ENCODE peak calls at places on chromosomes 3 and 15, in four cellular contexts. C, V, E and N are unnamed samples.

GRCh38 chr3:186361246-186361611 is 805 bp downstream of the DGKG start:
- DNase-seq in E (no peak), C (no peak), V (no peak), N (no peak)

GRCh38 chr3:63685340-63685739 is 32.9 kb downstream of the SNTN start:
- DNase-seq in V (no peak), E (no peak), C (no peak), N (no peak)

GRCh38 chr15:85004551-85004950 is 22.9 kb downstream of the PDE8A start:
- DNase-seq in E (no peak), V (no peak), C (no peak), N (no peak)

GRCh38 chr3:103791786-103792515 is 1357.1 kb downstream of the ZPLD1 start:
- DNase-seq in C (no peak), V (no peak), E (no peak), N (no peak)

GRCh38 chr15:88834211-88834812 is 31.1 kb downstream of the ACAN start:
- DNase-seq in V (peak), C (no peak), E (no peak), N (no peak)

GRCh38 chr15:84910928-84911623 is 26.6 kb downstream of the SLC28A1 start:
- DNase-seq in V (no peak), C (no peak), E (no peak), N (no peak)

GRCh38 chr15:73770049-73770448 is 16.9 kb upstream of the INSYN1 start:
- DNase-seq in E (no peak), C (no peak), V (no peak), N (no peak)

GRCh38 chr15:68154923-68155559 is 50.1 kb downstream of the CALML4 start:
- DNase-seq in C (no peak), E (no peak), V (peak), N (peak)

GRCh38 chr15:101025116-101025885 is 106.1 kb downstream of the LRRK1 start:
- DNase-seq in E (no peak), C (no peak), V (no peak), N (peak)

GRCh38 chr15:64681424-64682024 is 93.9 kb downstream of the RBPMS2 start:
- DNase-seq in E (peak), V (peak), C (no peak), N (no peak)
- TF ChIP-seq POLR2A in E (no peak), V (no peak), C (no peak), N (no peak)

GRCh38 chr15:82919231-82919886 is 33.2 kb downstream of the HOMER2 start:
- DNase-seq in E (peak), V (peak), C (no peak), N (no peak)
- TF ChIP-seq POLR2A in E (no peak), V (no peak), C (no peak), N (no peak)

DNA sequence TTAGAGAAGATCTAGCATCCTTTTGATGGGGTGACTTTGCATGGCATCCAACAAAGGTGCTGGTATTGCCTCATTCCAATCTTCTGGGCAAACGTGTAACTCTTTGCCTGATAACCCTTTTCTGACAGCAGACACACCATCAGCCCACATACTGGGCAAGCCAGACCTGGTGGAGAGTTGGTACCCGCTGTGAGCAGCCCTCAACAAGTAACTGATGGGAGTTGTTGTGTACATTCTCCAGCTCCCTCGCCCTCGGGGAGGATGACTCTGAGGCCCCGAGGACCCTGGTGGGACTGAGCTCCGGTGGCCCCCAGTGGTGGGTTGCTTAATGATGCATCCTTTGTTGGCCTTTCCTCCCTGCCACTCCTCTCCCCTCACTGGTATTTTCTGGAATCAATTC is 102.4 kb upstream of the SLC6A11 start:
- DNase-seq in E (no peak), V (no peak), C (no peak), N (no peak)
- TF ChIP-seq POLR2A in E (no peak), V (no peak), C (no peak), N (no peak)

GRCh38 chr3:12714278-12714677 is 44.8 kb downstream of the TMEM40 start:
- DNase-seq in E (no peak), C (no peak), V (no peak), N (no peak)
- TF ChIP-seq POLR2A in E (no peak), C (no peak), V (no peak), N (no peak)

GRCh38 chr3:152719264-152719663 is 115.7 kb upstream of the P2RY1 start:
- DNase-seq in V (no peak), E (no peak), C (no peak), N (no peak)
- TF ChIP-seq POLR2A in V (no peak), E (no peak), C (no peak), N (no peak)

DNA sequence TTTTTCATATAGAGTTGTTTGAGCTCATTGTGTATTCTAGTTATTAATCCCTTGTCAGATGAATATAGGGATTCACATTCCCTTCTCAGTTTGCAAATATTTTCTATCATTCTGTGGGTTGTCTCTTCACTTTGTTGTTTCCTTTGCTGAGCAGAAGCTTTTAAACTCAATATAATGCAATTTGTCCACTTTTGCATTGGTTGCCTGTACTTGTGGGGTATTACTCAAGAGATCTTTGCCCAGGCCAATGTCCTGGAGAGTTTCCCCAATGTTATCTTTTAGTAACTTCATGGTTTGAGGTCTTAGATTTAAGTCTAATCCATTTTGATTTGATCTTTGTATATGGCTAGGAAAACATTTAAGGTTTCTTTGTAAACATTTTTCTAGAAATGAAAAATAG is 24.8 kb downstream of the SEC22A start:
- DNase-seq in C (no peak), E (no peak), V (no peak), N (no peak)
- TF ChIP-seq POLR2A in C (no peak), E (no peak), V (no peak), N (no peak)